ENCODE peak calls at places on chromosomes 1 and 21, in seven cellular contexts. V, S, F, O, Y, N and T are unnamed samples.

GRCh38 chr1:33348676-33349080 is 27.8 kb upstream of the A3GALT2 start:
- DNase-seq in V (no peak), S (no peak), F (no peak), O (peak; percentile 70), Y (no peak), N (no peak), T (peak; percentile 39)

GRCh38 chr1:63928197-63929105 is 154.6 kb downstream of the ROR1 start:
- DNase-seq in V (no peak), S (peak; percentile 41), F (no peak), O (no peak), Y (no peak), N (no peak), T (no peak)

GRCh38 chr1:221712198-221712684 is 29.6 kb downstream of the DUSP10 start:
- DNase-seq in V (no peak), S (no peak), F (peak; percentile 84), O (no peak), Y (no peak), N (no peak), T (peak; percentile 76)

GRCh38 chr1:5745776-5746610 is 246.2 kb downstream of the NPHP4 start:
- DNase-seq in V (peak; percentile 74), S (peak; percentile 53), F (peak; percentile 75), O (no peak), Y (peak; percentile 85), N (peak; percentile 86), T (peak; percentile 63)

GRCh38 chr1:228838717-228839500 is 103.6 kb downstream of the RHOU start:
- DNase-seq in V (no peak), S (no peak), F (no peak), O (no peak), Y (no peak), N (no peak), T (no peak)

GRCh38 chr21:27807596-27807995 is 840.7 kb upstream of the ADAMTS5 start:
- DNase-seq in V (no peak), S (no peak), F (no peak), O (no peak), Y (no peak), N (no peak), T (no peak)

GRCh38 chr1:214116258-214116657 is 128.5 kb downstream of the PROX1 start:
- DNase-seq in V (no peak), S (no peak), F (no peak), O (no peak), Y (no peak), N (no peak), T (no peak)

GRCh38 chr21:25571726-25572121 is 35.6 kb downstream of the MRPL39 start:
- DNase-seq in V (no peak), S (no peak), F (no peak), O (no peak), Y (no peak), N (no peak), T (no peak)

GRCh38 chr1:13469343-13469742 is 44.5 kb downstream of the LRRC38 start:
- DNase-seq in V (no peak), S (peak; percentile 18), F (peak; percentile 16), O (no peak), Y (no peak), N (peak; percentile 11), T (no peak)

GRCh38 chr1:205220421-205220820 is 7.3 kb upstream of the TMCC2 start:
- DNase-seq in V (no peak), S (no peak), F (no peak), O (no peak), Y (no peak), N (no peak), T (no peak)

GRCh38 chr1:147117109-147117508 is 55.2 kb downstream of the PRKAB2 start:
- DNase-seq in V (no peak), S (no peak), F (no peak), O (no peak), Y (no peak), N (no peak), T (no peak)

GRCh38 chr1:181936269-181936668 is 125.2 kb downstream of the ZNF648 start:
- DNase-seq in V (no peak), S (no peak), F (no peak), O (no peak), Y (no peak), N (no peak), T (peak; percentile 48)

GRCh38 chr1:5743435-5744095 is 248.7 kb downstream of the NPHP4 start:
- DNase-seq in V (no peak), S (no peak), F (no peak), O (no peak), Y (peak; percentile 49), N (no peak), T (no peak)

GRCh38 chr1:24150228-24151174 is 7.6 kb upstream of the IL22RA1 start:
- DNase-seq in V (peak; percentile 92), S (peak; percentile 88), F (peak; percentile 94), O (peak; percentile 88), Y (peak; percentile 97), N (peak; percentile 99), T (peak; percentile 95)

GRCh38 chr1:4734791-4735190 is 80.4 kb downstream of the AJAP1 start:
- DNase-seq in V (no peak), S (no peak), F (no peak), O (no peak), Y (peak; percentile 67), N (no peak), T (no peak)

GRCh38 chr1:93574991-93575390 is 106.6 kb downstream of the BCAR3 start:
- DNase-seq in V (no peak), S (no peak), F (no peak), O (no peak), Y (no peak), N (no peak), T (no peak)

GRCh38 chr1:54409156-54410142 is 3.3 kb upstream of the SSBP3 start:
- DNase-seq in V (no peak), S (no peak), F (peak; percentile 20), O (no peak), Y (no peak), N (no peak), T (peak; percentile 73)

GRCh38 chr21:15978158-15978805 is 248.5 kb downstream of the USP25 start:
- DNase-seq in V (no peak), S (no peak), F (peak; percentile 4), O (no peak), Y (no peak), N (no peak), T (no peak)

GRCh38 chr1:234862944-234863515 is 253.1 kb upstream of the IRF2BP2 start:
- DNase-seq in V (no peak), S (peak; percentile 80), F (peak; percentile 41), O (peak; percentile 79), Y (no peak), N (no peak), T (no peak)

GRCh38 chr1:180241716-180242544 is 11.9 kb downstream of the LHX4 start:
- DNase-seq in V (no peak), S (no peak), F (peak; percentile 26), O (no peak), Y (no peak), N (no peak), T (no peak)

GRCh38 chr1:151944110-151944858 is 35.0 kb upstream of the THEM4 start:
- DNase-seq in V (no peak), S (no peak), F (no peak), O (no peak), Y (no peak), N (no peak), T (no peak)

GRCh38 chr1:1628656-1629429 is 3.1 kb upstream of the MMP23B start:
- DNase-seq in V (no peak), S (no peak), F (peak; percentile 41), O (no peak), Y (peak; percentile 76), N (peak; percentile 63), T (peak; percentile 68)

GRCh38 chr1:203628185-203628996 is 1.8 kb downstream of the ATP2B4 start:
- DNase-seq in V (no peak), S (peak; percentile 30), F (peak; percentile 82), O (peak; percentile 84), Y (peak; percentile 85), N (peak; percentile 81), T (no peak)
- TF ChIP-seq CTCF in V (no peak), S (peak; percentile 30), F (peak; percentile 16), O (no peak), Y (no peak), N (no peak), T (no peak)

DNA sequence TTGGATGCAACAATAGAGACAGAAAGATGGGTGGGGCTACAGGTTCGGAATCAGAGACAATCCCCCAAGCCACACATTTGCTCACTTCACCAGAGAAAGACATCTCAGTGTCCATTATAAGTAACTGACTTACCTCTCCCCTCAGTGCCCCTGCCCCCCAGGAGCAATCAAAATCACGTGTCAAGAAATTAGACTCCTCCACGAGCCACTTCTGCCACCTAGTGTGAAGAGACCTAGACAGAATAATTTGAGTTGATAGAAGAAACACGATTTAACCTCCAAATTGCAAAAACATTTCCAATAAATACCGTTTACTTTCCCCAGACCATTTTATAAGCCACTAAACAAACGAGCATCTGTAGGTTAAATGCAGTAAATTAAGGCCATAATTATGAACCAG is 123.2 kb downstream of the SLC30A10 start:
- DNase-seq in V (peak; percentile 16), S (no peak), F (no peak), O (no peak), Y (no peak), N (no peak), T (no peak)
- TF ChIP-seq CTCF in V (peak; percentile 18), S (peak; percentile 53), F (no peak), O (no peak), Y (no peak), N (no peak), T (no peak)

DNA sequence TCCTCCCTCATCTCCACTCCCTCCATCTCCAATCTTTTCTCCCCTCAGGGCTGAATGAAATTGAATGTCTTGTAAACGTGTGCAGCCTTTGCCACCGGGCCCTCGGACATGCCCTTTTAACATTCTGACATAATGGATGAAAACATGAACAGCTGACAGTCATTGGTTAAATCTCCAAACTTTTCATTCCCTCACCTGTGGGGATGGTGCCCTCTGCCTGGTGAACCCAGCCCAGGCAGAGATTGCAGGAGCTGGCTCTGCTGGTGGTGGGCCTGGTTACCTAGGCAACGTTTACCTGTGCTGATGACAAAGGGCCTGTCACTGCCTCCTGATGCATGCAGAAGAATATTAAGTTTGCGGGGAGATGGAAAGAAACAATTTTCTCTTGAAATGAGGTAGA is 21.3 kb downstream of the ST6GALNAC3 start:
- DNase-seq in V (no peak), S (no peak), F (no peak), O (no peak), Y (peak; percentile 49), N (peak; percentile 57), T (no peak)
- TF ChIP-seq CTCF in V (no peak), S (no peak), F (no peak), O (no peak), Y (no peak), N (no peak), T (no peak)

DNA sequence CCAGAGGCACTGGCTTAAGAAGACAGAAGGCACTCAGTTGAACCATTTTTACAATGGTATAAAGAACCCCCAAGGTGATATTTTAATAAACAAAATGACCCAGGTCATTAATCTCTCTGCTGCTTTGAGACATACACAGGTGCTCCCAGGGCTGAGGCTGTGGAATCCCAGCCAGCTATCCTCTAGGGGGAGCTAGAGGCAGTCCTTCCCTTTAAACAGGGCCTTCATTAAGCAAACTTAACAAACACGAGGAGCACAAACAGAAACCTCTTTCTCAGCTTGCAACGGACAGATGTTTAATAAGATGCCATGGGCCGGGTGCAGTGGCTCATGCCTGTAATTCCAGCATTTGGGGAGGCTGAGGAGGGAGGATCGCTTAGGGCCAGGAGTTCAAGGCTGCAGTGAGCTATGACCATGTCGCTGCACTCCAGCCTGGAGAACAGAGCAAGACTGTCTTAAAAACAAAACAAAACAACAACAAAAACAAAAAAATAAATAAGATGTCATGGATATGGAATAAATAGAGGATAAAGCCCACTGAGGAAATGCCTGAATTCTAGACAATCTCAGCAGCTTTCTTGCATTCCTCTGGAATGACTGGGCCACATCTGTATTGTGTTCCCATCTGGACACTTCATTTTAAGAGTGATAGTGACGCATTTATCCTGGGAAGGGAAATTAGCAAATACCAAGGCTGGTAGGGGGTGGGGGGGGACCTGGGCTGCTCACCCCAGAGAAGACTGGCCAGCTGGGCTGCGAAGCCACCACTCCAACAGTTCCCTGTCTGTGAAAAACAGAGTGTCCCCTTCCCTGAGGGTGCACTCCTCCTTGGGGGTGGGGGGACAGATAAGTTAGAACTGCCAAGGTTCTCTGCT is 106.5 kb downstream of the HIVEP3 start:
- DNase-seq in V (peak; percentile 74), S (peak; percentile 63), F (peak; percentile 81), O (no peak), Y (no peak), N (peak; percentile 74), T (peak; percentile 77)
- TF ChIP-seq CTCF in V (peak; percentile 66), S (peak; percentile 71), F (peak; percentile 88), O (peak; percentile 36), Y (peak; percentile 64), N (peak; percentile 59), T (peak; percentile 51)